ENCODE peak calls at places on chromosomes 6 and 20, in six cellular contexts. M, T, A, Q, R and U are unnamed samples.

GRCh38 chr20:3307695-3308094 is 68.7 kb upstream of the SLC4A11 start:
- DNase-seq in A (no peak), R (no peak), M (no peak), T (no peak), Q (peak), U (no peak)

GRCh38 chr6:158793432-158793831 is 25.7 kb downstream of the EZR start:
- DNase-seq in M (no peak), R (no peak), T (peak), Q (peak), A (no peak), U (no peak)

GRCh38 chr6:44122821-44123220 is 4.4 kb downstream of the MRPL14 start:
- DNase-seq in M (no peak), A (no peak), T (no peak), R (no peak), Q (peak), U (no peak)

GRCh38 chr20:44702776-44703175 is 12.4 kb upstream of the CCN5 start:
- DNase-seq in M (peak), A (peak), R (peak), Q (peak), T (no peak), U (peak)

GRCh38 chr6:104418125-104418524 is 441.6 kb downstream of the HACE1 start:
- DNase-seq in A (no peak), T (no peak), Q (no peak), R (no peak), M (no peak), U (no peak)

GRCh38 chr20:56439784-56440291 is 27.8 kb downstream of the CASS4 start:
- DNase-seq in A (peak), R (no peak), Q (peak), M (peak), T (no peak), U (peak)

GRCh38 chr20:25191051-25191450 is 4.5 kb upstream of the ENTPD6 start:
- DNase-seq in T (no peak), Q (no peak), R (no peak), A (peak), M (peak), U (no peak)

GRCh38 chr20:25248501-25249172 is 752 bp downstream of the PYGB start:
- DNase-seq in A (peak), R (peak), M (peak), Q (peak), T (peak), U (no peak)

GRCh38 chr6:1838604-1839003 is 228.9 kb downstream of the FOXC1 start:
- DNase-seq in M (no peak), A (no peak), R (no peak), Q (no peak), T (no peak), U (no peak)

GRCh38 chr6:123953920-123954319 is 150.3 kb downstream of the NKAIN2 start:
- DNase-seq in R (no peak), T (no peak), A (no peak), M (no peak), Q (no peak), U (no peak)

GRCh38 chr20:46820682-46821081 is 74.0 kb upstream of the EYA2 start:
- DNase-seq in M (no peak), R (no peak), A (no peak), T (no peak), Q (no peak), U (no peak)

GRCh38 chr20:18137412-18138265 is at the start of the genes KAT14 and PET117:
- DNase-seq in M (peak), A (peak), R (peak), T (peak), Q (peak), U (peak)

GRCh38 chr6:7730852-7731251 is 5.0 kb downstream of the BMP6 start:
- DNase-seq in R (no peak), Q (peak), M (no peak), T (no peak), A (no peak), U (no peak)

GRCh38 chr6:79557683-79558082 is 20.5 kb upstream of the LCA5 start:
- DNase-seq in M (no peak), Q (no peak), T (no peak), R (no peak), A (no peak), U (no peak)

GRCh38 chr6:108874470-108875160 is 26.4 kb downstream of the ARMC2 start:
- DNase-seq in M (no peak), T (no peak), Q (peak), R (peak), A (no peak), U (no peak)

GRCh38 chr6:169646906-169647567 is 54.8 kb downstream of the WDR27 start:
- DNase-seq in Q (no peak), R (no peak), A (no peak), M (no peak), T (no peak), U (peak)

GRCh38 chr6:98871821-98872220 is 37.4 kb downstream of the POU3F2 start:
- DNase-seq in M (no peak), R (no peak), A (no peak), T (no peak), Q (no peak), U (no peak)

GRCh38 chr20:44199877-44200276 is 10.7 kb downstream of the OSER1 start:
- DNase-seq in R (no peak), Q (no peak), A (no peak), M (no peak), T (no peak), U (no peak)

GRCh38 chr6:144585217-144585814 is 300.2 kb downstream of the UTRN start:
- DNase-seq in M (no peak), T (peak), Q (peak), R (no peak), A (no peak), U (no peak)

GRCh38 chr6:136396908-136397307 is 107.3 kb upstream of the BCLAF1 start:
- DNase-seq in T (no peak), Q (no peak), R (no peak), A (no peak), M (no peak), U (no peak)

GRCh38 chr6:154392561-154392960 is 36.0 kb upstream of the IPCEF1 start:
- DNase-seq in T (no peak), M (no peak), Q (no peak), A (no peak), R (no peak), U (no peak)

GRCh38 chr6:138817799-138818198 is 21.9 kb downstream of the ECT2L start:
- DNase-seq in M (no peak), T (no peak), Q (peak), A (no peak), R (no peak), U (peak)

GRCh38 chr6:37451411-37452273 is 18.6 kb downstream of the CMTR1 start:
- DNase-seq in Q (no peak), M (no peak), R (no peak), T (peak), A (no peak), U (no peak)

GRCh38 chr20:25317351-25318075 is 69.6 kb downstream of the PYGB start:
- DNase-seq in Q (no peak), M (no peak), A (peak), T (no peak), R (peak), U (no peak)

GRCh38 chr20:32457476-32457986 is 99.4 kb downstream of the ASXL1 start:
- DNase-seq in A (peak), Q (peak), T (peak), R (peak), M (peak), U (peak)

GRCh38 chr6:54586251-54586650 is 260.3 kb upstream of the FAM83B start:
- DNase-seq in M (no peak), A (no peak), R (no peak), T (no peak), Q (peak), U (no peak)

GRCh38 chr6:89599727-89600126 is 38.8 kb downstream of the LYRM2 start:
- DNase-seq in Q (no peak), M (no peak), R (no peak), A (peak), T (no peak), U (no peak)

DNA sequence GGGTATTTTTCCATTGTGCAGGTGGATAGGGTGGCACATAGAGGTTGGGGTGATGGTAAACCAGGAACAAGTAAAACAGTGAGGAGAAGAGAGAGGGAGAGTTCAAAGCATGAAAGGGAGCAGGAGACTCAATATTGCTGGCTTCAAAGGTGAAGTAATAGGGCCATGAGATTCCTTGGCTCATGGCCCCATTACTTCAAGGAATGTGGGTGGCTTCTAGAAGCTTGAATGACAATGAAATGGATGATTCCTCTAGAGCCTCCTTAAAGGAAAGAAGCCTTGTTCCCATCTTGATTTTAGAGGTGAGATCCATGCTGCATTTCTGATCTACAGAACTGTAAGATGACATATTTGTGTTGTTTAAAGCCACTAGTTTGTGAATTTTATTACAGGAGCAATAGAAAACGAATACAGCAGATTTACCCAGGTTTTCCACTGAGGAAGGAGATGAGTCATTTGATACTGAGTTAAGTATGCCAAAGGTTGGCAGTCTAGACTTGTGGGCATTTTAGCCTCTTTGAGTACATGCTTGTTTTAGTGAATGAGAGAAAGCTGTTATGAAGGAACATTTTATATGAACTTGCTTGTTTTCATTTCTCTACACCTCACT is 110.4 kb downstream of the PLCB4 start:
- DNase-seq in Q (peak), R (no peak), A (no peak), M (no peak), T (no peak), U (no peak)
- H3K27ac ChIP-seq in Q (no peak), R (no peak), A (no peak), M (no peak), T (no peak), U (no peak)

DNA sequence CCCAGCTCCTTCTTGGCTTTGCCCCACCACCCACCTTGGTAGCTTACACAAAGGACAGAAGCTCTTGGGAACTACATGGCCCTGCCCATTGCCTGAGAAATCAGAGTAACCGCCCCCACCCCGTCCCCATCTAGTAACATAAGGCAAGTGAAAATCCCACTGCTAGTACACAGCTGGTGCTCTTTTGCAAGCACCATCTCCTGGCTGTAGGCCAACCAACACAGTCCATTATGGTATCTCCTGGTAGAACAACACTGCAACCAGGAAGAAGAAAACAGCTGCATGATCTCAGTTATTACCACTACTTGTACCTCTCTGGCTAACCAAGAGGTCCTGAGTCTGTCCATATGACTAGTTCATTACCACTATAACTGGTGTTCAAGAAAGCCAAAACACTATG is 841.1 kb upstream of the MANEA start:
- DNase-seq in T (no peak), M (no peak), R (peak), A (no peak), Q (peak), U (no peak)
- H3K27ac ChIP-seq in T (no peak), M (no peak), R (no peak), A (no peak), Q (no peak), U (no peak)

DNA sequence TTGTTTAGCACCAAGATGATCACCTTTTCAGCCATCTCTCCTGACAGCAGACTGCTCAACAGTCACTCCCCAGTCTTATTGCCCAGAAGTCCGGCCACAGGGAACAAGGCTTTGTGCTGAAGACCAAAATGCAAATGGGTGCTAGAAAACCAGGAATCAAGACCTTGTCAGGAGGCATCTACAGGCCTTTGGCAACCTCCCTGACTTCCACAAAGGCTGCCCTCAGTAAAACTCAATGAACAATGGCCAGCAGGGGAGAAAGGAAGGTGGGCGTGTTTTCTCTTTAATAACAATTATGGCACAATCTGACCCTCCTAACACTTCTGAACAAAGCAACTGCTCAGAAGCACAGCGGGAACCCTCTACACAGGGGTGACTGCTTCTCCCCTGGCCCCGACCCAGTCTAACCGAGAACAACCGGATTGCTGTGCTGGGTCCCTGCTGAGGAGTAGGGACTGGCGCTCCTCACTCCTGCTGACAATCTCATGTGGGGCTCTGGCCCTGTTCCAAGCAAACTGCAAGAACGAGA is 41.6 kb downstream of the PLCG1 start:
- DNase-seq in T (no peak), A (peak), R (no peak), M (no peak), Q (no peak), U (peak)
- H3K27ac ChIP-seq in T (peak), A (peak), R (peak), M (peak), Q (no peak), U (peak)

GRCh38 chr6:119034827-119035458 is 43.5 kb downstream of the FAM184A start:
- DNase-seq in A (no peak), R (no peak), T (no peak), M (no peak), Q (peak), U (no peak)
- H3K27ac ChIP-seq in A (no peak), R (no peak), T (no peak), M (no peak), Q (no peak), U (peak)

DNA sequence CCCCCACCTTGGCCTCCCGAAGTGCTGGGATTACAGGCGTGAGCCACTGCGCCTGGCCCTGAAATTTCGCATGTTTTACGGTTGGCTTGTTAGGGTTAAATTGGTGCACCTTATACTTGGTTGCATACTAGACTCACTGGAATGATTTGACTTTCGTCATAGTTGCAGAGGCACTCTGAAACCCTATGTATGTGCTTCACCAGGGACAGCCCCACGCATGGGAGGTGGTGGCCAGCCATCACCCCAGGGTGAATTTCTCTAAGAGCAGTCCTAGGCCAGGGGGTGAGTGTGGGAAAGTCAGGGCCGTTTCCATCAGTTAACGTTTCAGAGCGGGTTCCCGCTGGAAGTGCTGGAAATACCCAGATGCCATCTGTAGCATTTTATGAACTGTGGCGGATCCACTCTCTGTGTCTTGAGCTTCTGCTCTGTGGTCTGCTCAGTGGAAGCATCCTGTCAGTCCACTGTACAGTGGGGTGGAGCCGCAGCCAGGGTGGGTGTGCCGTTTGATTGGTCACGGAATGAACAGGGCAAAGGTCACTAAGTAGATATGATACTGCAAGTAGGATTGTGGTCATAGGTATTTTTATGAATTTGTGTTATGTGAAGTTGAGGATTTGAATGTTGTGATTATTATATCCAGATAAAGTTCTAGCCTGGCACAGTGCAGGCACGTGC is 13.2 kb downstream of the DNAJC5 start:
- DNase-seq in T (no peak), Q (no peak), R (no peak), A (no peak), M (no peak), U (no peak)
- H3K27ac ChIP-seq in T (no peak), Q (no peak), R (no peak), A (no peak), M (no peak), U (no peak)

GRCh38 chr6:92507552-92507951 is 911.8 kb downstream of the EPHA7 start:
- DNase-seq in T (no peak), Q (no peak), R (no peak), A (no peak), M (no peak), U (no peak)
- H3K27ac ChIP-seq in T (no peak), Q (no peak), R (no peak), A (no peak), M (no peak), U (no peak)